ENCODE peak calls at places on chromosomes 13 and 19, in five cellular contexts. N is DMS153; T is hepatic stellate cell; J is SK-MEL-5; A is stimulated activated CD8-positive, alpha-beta memory T cell treated with anti-CD3 and anti-CD28 coated beads, Interleukin-4, amount 100 ng/mL, for 1 hour. M is an unnamed sample.

GRCh38 chr19:15583346-15583745 is 31.7 kb upstream of the CYP4F8 start:
- DNase-seq in A (no peak), T (no peak), N (no peak), J (no peak), M (no peak)

GRCh38 chr13:87884874-87885273 is 213.7 kb downstream of the SLITRK5 start:
- DNase-seq in T (no peak), A (no peak), N (peak), J (peak), M (no peak)

GRCh38 chr19:47037766-47038165 is 10.7 kb downstream of the TMEM160 start:
- DNase-seq in A (no peak), N (no peak), T (no peak), J (no peak), M (no peak)

GRCh38 chr19:31348416-31349159 is 648 bp downstream of the TSHZ3 start:
- DNase-seq in N (no peak), T (peak), A (no peak), J (no peak), M (no peak)

GRCh38 chr19:46972301-46972700 is 47.3 kb upstream of the NPAS1 start:
- DNase-seq in A (no peak), T (no peak), J (no peak), N (no peak), M (no peak)

GRCh38 chr13:42997381-42997780 is 5.3 kb upstream of the EPSTI1 start:
- DNase-seq in A (no peak), J (no peak), N (no peak), T (no peak), M (no peak)

GRCh38 chr13:75612354-75612753 is 23.8 kb upstream of the LMO7 start:
- DNase-seq in N (no peak), A (no peak), T (no peak), J (no peak), M (no peak)

GRCh38 chr13:25064396-25064795 is 31.5 kb upstream of the PABPC3 start:
- DNase-seq in A (no peak), N (no peak), J (no peak), T (no peak), M (no peak)

GRCh38 chr13:110332750-110333149 is 25.7 kb downstream of the COL4A2 start:
- DNase-seq in A (no peak), N (no peak), T (no peak), J (no peak), M (no peak)

GRCh38 chr13:77113496-77113895 is 86.5 kb upstream of the FBXL3 start:
- DNase-seq in A (no peak), J (no peak), N (no peak), T (no peak), M (no peak)

GRCh38 chr13:97000295-97000925 is 6.1 kb upstream of the OXGR1 start:
- DNase-seq in J (no peak), T (no peak), N (no peak), A (no peak), M (no peak)

GRCh38 chr19:40589723-40590429 is 11.3 kb upstream of the LTBP4 start:
- DNase-seq in N (no peak), J (no peak), T (no peak), A (no peak), M (no peak)

GRCh38 chr13:23377603-23378002 is 55.9 kb downstream of the SACS start:
- DNase-seq in T (no peak), J (no peak), N (no peak), A (no peak), M (no peak)

GRCh38 chr13:35894636-35895035 is 236.5 kb downstream of the DCLK1 start:
- DNase-seq in N (no peak), T (no peak), A (no peak), J (no peak), M (no peak)

GRCh38 chr19:17138937-17139598 is 63.5 kb downstream of the MYO9B start:
- DNase-seq in N (no peak), T (no peak), A (no peak), J (no peak), M (no peak)

GRCh38 chr13:62278271-62278670 is 862.6 kb upstream of the PCDH20 start:
- DNase-seq in A (no peak), J (peak), T (no peak), N (no peak), M (no peak)

GRCh38 chr13:25018729-25019115 is 77.2 kb upstream of the PABPC3 start:
- DNase-seq in N (no peak), A (no peak), T (no peak), J (no peak), M (no peak)

GRCh38 chr19:5219551-5220304 is 120.9 kb downstream of the PTPRS start:
- DNase-seq in N (no peak), J (no peak), T (no peak), A (no peak), M (no peak)

GRCh38 chr19:19782783-19783182 is 38.8 kb downstream of the ZNF506 start:
- DNase-seq in J (no peak), T (no peak), N (no peak), A (no peak), M (no peak)

GRCh38 chr19:19348266-19348665 is 27.6 kb downstream of the MAU2 start:
- DNase-seq in N (no peak), T (no peak), A (no peak), J (no peak), M (no peak)

GRCh38 chr19:12270854-12271253 is 23.8 kb downstream of the ZNF44 start:
- DNase-seq in J (no peak), T (no peak), A (no peak), N (no peak), M (no peak)

GRCh38 chr19:28118235-28118634 is 1094.7 kb downstream of the UQCRFS1 start:
- DNase-seq in J (no peak), N (no peak), T (no peak), A (no peak), M (no peak)

GRCh38 chr13:112877496-112877895 is 91.5 kb upstream of the MCF2L start:
- DNase-seq in N (no peak), T (no peak), J (no peak), A (no peak), M (no peak)

GRCh38 chr19:21566073-21566472 is 60.7 kb downstream of the ZNF429 start:
- DNase-seq in T (no peak), A (no peak), J (no peak), N (no peak), M (no peak)

GRCh38 chr13:40688781-40689180 is 22.3 kb upstream of the FOXO1 start:
- DNase-seq in T (no peak), N (no peak), J (no peak), A (no peak), M (no peak)

GRCh38 chr13:62910541-62910940 is 1494.9 kb upstream of the PCDH20 start:
- DNase-seq in N (no peak), A (no peak), J (no peak), T (no peak), M (no peak)

GRCh38 chr19:8240274-8241229 is 31.4 kb downstream of the CERS4 start:
- DNase-seq in N (peak), J (peak), A (peak), T (peak), M (no peak)

GRCh38 chr19:2132731-2133490 is 18.5 kb downstream of the AP3D1 start:
- DNase-seq in T (no peak), N (no peak), J (no peak), A (no peak), M (no peak)

GRCh38 chr19:51145926-51146493 is 3.9 kb downstream of the SIGLEC7 start:
- DNase-seq in N (no peak), A (no peak), J (no peak), T (no peak), M (no peak)

M was measured in NCI-H510A.